ENCODE peak calls at places on chromosomes 11 and 22, in four cellular contexts. One of them, this sample, is unnamed.

GRCh38 chr22:49264696-49265095 is 563.0 kb downstream of the BRD1 start:
- DNase-seq in HepG2: no peak
- DNase-seq in K562: no peak
- DNase-seq in GM12878: no peak
- DNase-seq in this sample: no peak

GRCh38 chr11:8719260-8720190 is 36.9 kb downstream of the RPL27A start:
- DNase-seq in HepG2: peak
- DNase-seq in GM12878: no peak
- DNase-seq in K562: no peak
- DNase-seq in this sample: no peak

GRCh38 chr22:35995772-35996171 is 32.9 kb downstream of the RBFOX2 start:
- DNase-seq in HepG2: no peak
- DNase-seq in K562: no peak
- DNase-seq in GM12878: no peak
- DNase-seq in this sample: no peak

GRCh38 chr11:104484784-104485554 is 321.0 kb upstream of the PDGFD start:
- DNase-seq in HepG2: no peak
- DNase-seq in GM12878: no peak
- DNase-seq in K562: no peak
- DNase-seq in this sample: no peak

GRCh38 chr11:34588701-34589100 is 32.2 kb upstream of the EHF start:
- DNase-seq in GM12878: no peak
- DNase-seq in K562: no peak
- DNase-seq in HepG2: no peak
- DNase-seq in this sample: no peak

GRCh38 chr11:78158987-78159662 is 19.7 kb upstream of the ALG8 start:
- DNase-seq in HepG2: no peak
- DNase-seq in GM12878: no peak
- DNase-seq in K562: no peak
- DNase-seq in this sample: no peak

GRCh38 chr11:86575927-86576326 is 96.5 kb downstream of the ME3 start:
- DNase-seq in K562: no peak
- DNase-seq in GM12878: no peak
- DNase-seq in HepG2: no peak
- DNase-seq in this sample: no peak

GRCh38 chr11:1570896-1571759 is 943 bp downstream of the DUSP8 start:
- DNase-seq in HepG2: no peak
- DNase-seq in K562: peak
- DNase-seq in GM12878: no peak
- DNase-seq in this sample: no peak

GRCh38 chr11:95764267-95764898 is 25.2 kb downstream of the FAM76B start:
- DNase-seq in HepG2: peak
- DNase-seq in GM12878: no peak
- DNase-seq in K562: peak
- DNase-seq in this sample: peak

GRCh38 chr11:96155627-96156378 is 187.2 kb downstream of the MAML2 start:
- DNase-seq in HepG2: peak
- DNase-seq in K562: peak
- DNase-seq in GM12878: peak
- DNase-seq in this sample: peak

GRCh38 chr11:103528046-103528445 is 418.8 kb downstream of the DYNC2H1 start:
- DNase-seq in HepG2: no peak
- DNase-seq in K562: no peak
- DNase-seq in GM12878: no peak
- DNase-seq in this sample: no peak

GRCh38 chr22:46815896-46816721 is 53.7 kb downstream of the TBC1D22A start:
- DNase-seq in HepG2: peak
- DNase-seq in GM12878: no peak
- DNase-seq in K562: peak
- DNase-seq in this sample: no peak

GRCh38 chr11:942853-943252 is 17.2 kb downstream of the AP2A2 start:
- DNase-seq in HepG2: no peak
- DNase-seq in K562: no peak
- DNase-seq in GM12878: no peak
- DNase-seq in this sample: no peak

GRCh38 chr11:112167145-112167544 is at the start of gene TEX12:
- DNase-seq in K562: no peak
- DNase-seq in HepG2: no peak
- DNase-seq in GM12878: no peak
- DNase-seq in this sample: no peak

GRCh38 chr11:75506827-75507226 is 18.9 kb downstream of the GDPD5 start:
- DNase-seq in K562: no peak
- DNase-seq in HepG2: no peak
- DNase-seq in GM12878: no peak
- DNase-seq in this sample: no peak

GRCh38 chr11:110587129-110587528 is 125.1 kb downstream of the ARHGAP20 start:
- DNase-seq in GM12878: no peak
- DNase-seq in HepG2: no peak
- DNase-seq in K562: no peak
- DNase-seq in this sample: no peak

GRCh38 chr22:19766235-19766505 is 5.6 kb downstream of the TBX1 start:
- DNase-seq in GM12878: no peak
- DNase-seq in HepG2: no peak
- DNase-seq in K562: no peak
- DNase-seq in this sample: no peak

GRCh38 chr22:28978158-28978557 is 83.5 kb downstream of the C22orf31 start:
- DNase-seq in HepG2: no peak
- DNase-seq in GM12878: no peak
- DNase-seq in K562: no peak
- DNase-seq in this sample: no peak

GRCh38 chr11:108562746-108563581 is 30.6 kb downstream of the EXPH5 start:
- DNase-seq in GM12878: no peak
- DNase-seq in K562: no peak
- DNase-seq in HepG2: no peak
- DNase-seq in this sample: no peak

GRCh38 chr11:44661311-44661717 is 65.4 kb upstream of the TSPAN18 start:
- DNase-seq in GM12878: no peak
- DNase-seq in K562: no peak
- DNase-seq in HepG2: no peak
- DNase-seq in this sample: no peak

GRCh38 chr11:107651672-107652071 is 60.2 kb downstream of the SLN start:
- DNase-seq in HepG2: no peak
- DNase-seq in K562: no peak
- DNase-seq in GM12878: no peak
- DNase-seq in this sample: peak

GRCh38 chr11:126194121-126194543 is 17.3 kb downstream of the RPUSD4 start:
- DNase-seq in K562: peak
- DNase-seq in GM12878: no peak
- DNase-seq in HepG2: peak
- DNase-seq in this sample: peak

GRCh38 chr11:6864436-6864835 is 1.6 kb downstream of the OR10A2 start:
- DNase-seq in HepG2: no peak
- DNase-seq in GM12878: no peak
- DNase-seq in K562: no peak
- DNase-seq in this sample: no peak

GRCh38 chr22:19419464-19420178 is 11.9 kb downstream of the HIRA start:
- DNase-seq in K562: peak
- DNase-seq in HepG2: no peak
- DNase-seq in GM12878: peak
- DNase-seq in this sample: no peak

GRCh38 chr11:10747733-10748132 is 3.3 kb upstream of the CTR9 start:
- DNase-seq in HepG2: no peak
- DNase-seq in K562: no peak
- DNase-seq in GM12878: no peak
- DNase-seq in this sample: no peak

GRCh38 chr22:45876136-45877035 is 100.6 kb downstream of the WNT7B start:
- DNase-seq in K562: no peak
- DNase-seq in GM12878: no peak
- DNase-seq in HepG2: no peak
- DNase-seq in this sample: no peak

GRCh38 chr22:30310881-30311771 is 15.6 kb downstream of the TBC1D10A start:
- DNase-seq in K562: no peak
- DNase-seq in HepG2: no peak
- DNase-seq in GM12878: no peak
- DNase-seq in this sample: no peak

GRCh38 chr11:18011633-18012313 is 1.1 kb downstream of the SERGEF start:
- DNase-seq in K562: no peak
- DNase-seq in HepG2: peak
- DNase-seq in GM12878: no peak
- DNase-seq in this sample: peak

GRCh38 chr11:87422566-87422965 is 384.8 kb downstream of the TMEM135 start:
- DNase-seq in GM12878: no peak
- DNase-seq in HepG2: no peak
- DNase-seq in K562: no peak
- DNase-seq in this sample: no peak

GRCh38 chr11:35260342-35260985 is 121.5 kb downstream of the CD44 start:
- DNase-seq in HepG2: no peak
- DNase-seq in GM12878: no peak
- DNase-seq in K562: no peak
- DNase-seq in this sample: no peak

GRCh38 chr11:132670921-132671675 is 861.2 kb downstream of the OPCML start:
- DNase-seq in GM12878: no peak
- DNase-seq in K562: no peak
- DNase-seq in HepG2: no peak
- DNase-seq in this sample: no peak

GRCh38 chr11:32446227-32446626 is 10.9 kb upstream of the WT1 start:
- DNase-seq in K562: no peak
- DNase-seq in HepG2: no peak
- DNase-seq in GM12878: no peak
- DNase-seq in this sample: no peak

GRCh38 chr11:77287136-77287535 is 14.3 kb downstream of the GDPD4 start:
- DNase-seq in HepG2: no peak
- DNase-seq in GM12878: no peak
- DNase-seq in K562: no peak
- DNase-seq in this sample: no peak

GRCh38 chr11:101583180-101584128 is at the start of gene TRPC6:
- DNase-seq in K562: no peak
- DNase-seq in GM12878: no peak
- DNase-seq in HepG2: no peak
- DNase-seq in this sample: no peak

GRCh38 chr11:102974552-102975280 is 19.2 kb upstream of the MMP13 start:
- DNase-seq in K562: no peak
- DNase-seq in GM12878: no peak
- DNase-seq in HepG2: no peak
- DNase-seq in this sample: no peak

GRCh38 chr11:109547356-109548027 is 125.5 kb downstream of the C11orf87 start:
- DNase-seq in GM12878: no peak
- DNase-seq in K562: no peak
- DNase-seq in HepG2: no peak
- DNase-seq in this sample: no peak

DNA sequence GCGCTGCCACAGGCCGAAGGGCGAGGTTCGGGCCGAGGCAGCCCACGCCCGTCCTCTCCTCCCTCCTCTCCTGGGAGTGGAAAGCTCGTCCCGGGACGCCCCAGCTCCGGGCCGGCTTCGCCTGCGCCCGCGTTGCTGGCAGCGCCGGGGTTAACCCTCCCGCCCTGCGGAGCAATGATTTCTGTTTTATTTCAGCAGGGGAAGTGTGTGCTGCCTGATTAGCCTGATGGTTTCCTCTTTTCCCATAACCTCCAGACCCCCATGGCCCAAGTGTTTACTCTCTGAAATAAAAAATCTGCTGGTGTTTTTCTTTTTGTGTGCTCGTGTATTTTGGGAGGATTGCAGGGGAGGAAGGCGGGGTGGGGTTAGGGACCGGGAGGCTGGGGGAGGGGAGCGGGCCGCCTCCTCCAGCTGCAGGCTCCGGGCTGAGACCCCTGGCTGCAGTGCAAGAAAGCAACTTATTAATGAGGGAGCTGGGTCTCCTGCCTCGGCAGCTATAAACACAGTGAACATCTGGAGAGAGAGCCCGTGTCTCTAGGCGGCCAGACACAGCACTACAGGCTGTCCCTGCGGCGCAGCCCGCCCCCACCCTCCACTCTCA is 38.6 kb downstream of the ETS1 start:
- DNase-seq in GM12878: no peak
- DNase-seq in K562: no peak
- DNase-seq in HepG2: no peak
- DNase-seq in this sample: no peak
- TF ChIP-seq TARDBP in GM12878: no peak
- TF ChIP-seq TARDBP in K562: no peak
- TF ChIP-seq TARDBP in HepG2: no peak
- TF ChIP-seq TARDBP in this sample: no peak

DNA sequence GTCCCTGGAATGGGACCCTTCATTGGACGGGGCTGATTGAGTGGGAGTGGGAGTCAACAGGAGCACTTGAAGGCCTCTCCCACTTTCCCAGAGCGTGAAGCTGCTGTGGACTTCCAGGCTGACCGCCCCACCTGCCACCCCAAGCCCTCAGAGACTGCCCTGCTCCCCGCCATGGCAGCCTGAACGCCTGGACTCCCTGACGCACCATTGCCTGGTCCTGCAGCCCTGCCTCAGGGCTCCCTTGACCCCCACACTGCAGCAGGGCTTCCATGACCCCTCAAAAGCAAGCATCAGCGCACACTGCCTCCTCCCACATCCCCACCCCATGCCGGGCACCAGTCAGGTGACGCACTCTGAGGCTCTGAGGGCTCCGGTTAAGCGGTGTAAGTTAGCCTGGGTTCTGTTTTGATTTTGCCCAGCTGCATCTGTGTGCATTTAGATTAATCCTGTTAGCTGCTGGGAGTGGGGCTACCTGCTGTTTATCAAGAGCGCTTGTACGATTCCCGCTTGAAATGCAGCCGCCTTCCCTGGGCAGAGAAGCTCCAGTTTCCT is 39.3 kb downstream of the TRIM29 start:
- DNase-seq in HepG2: no peak
- DNase-seq in K562: no peak
- DNase-seq in GM12878: no peak
- DNase-seq in this sample: no peak
- TF ChIP-seq FOXM1 in HepG2: no peak
- TF ChIP-seq FOXM1 in K562: no peak
- TF ChIP-seq FOXM1 in GM12878: no peak
- TF ChIP-seq FOXM1 in this sample: no peak

GRCh38 chr11:124917115-124917637 is 1.9 kb upstream of the HEPN1 start:
- DNase-seq in HepG2: peak
- DNase-seq in GM12878: no peak
- DNase-seq in K562: no peak
- DNase-seq in this sample: no peak
- TF ChIP-seq BHLHE40 in HepG2: no peak
- TF ChIP-seq BHLHE40 in GM12878: no peak
- TF ChIP-seq BHLHE40 in K562: no peak
- TF ChIP-seq BHLHE40 in this sample: no peak

DNA sequence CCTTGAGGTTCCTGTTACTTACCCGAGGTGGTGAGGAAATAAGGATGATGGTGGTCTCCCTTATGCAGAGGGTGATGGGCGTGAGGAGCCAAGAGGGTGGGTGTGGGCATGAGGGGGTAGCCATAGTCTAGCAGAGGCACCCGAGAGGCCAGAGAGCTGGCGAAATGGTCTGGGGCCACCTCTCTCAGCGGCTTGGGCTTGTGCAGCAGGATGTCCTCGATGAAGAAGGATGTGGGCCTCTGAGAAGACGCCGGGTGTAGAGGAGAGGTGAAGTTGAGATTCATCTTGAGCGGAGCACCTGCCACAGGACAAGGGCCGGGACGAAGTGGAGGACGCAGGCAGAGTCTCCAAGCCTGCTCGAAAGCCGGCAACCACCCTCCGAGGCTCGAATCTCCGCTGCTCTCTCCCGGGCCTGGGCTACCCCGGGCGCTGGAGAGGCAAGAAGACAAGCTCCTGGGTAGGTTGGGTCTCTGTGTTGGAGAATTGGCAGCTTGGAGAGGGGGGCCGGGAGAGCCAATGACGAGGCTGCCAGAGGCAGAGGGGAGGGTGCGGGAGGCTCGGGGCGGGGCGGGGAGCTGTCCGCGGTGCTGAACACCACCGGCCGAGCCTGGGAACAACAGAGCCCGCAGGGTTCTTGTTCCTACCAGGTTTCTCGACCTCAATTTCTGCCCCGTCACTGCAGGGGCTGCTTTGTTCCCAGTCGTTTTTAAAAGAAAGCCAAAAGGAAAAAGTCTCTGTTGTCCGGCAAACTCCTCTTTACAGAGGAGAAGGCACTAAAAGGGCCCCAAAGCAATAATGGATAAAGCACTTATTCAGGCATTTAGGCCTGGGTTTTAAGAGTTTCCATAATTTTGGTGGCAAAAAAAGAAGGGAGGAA is at the start of gene BSX:
- DNase-seq in K562: peak
- DNase-seq in GM12878: no peak
- DNase-seq in HepG2: peak
- DNase-seq in this sample: peak
- TF ChIP-seq TARDBP in K562: no peak
- TF ChIP-seq TARDBP in GM12878: no peak
- TF ChIP-seq TARDBP in HepG2: no peak
- TF ChIP-seq TARDBP in this sample: no peak

This sample was measured in HEK293T.